ENCODE peak calls at places on chromosomes 4 and X, in eight cellular contexts. C is activated CD4-positive, alpha-beta T cell treated with anti-CD3 and anti-CD28 coated beads for 1 hour; U is activated gamma-delta T cell treated with Interleukin-2 at 50 U/mL for 16 hours; Z is fibroblast of the aortic adventitia; J is aorta; L is dorsolateral prefrontal cortex; Q is CD4-positive, alpha-beta memory T cell; A is cardiac muscle cell. T is an unnamed sample.

GRCh38 chrX:124208675-124209074 is 123.8 kb upstream of the TEX13D start:
- DNase-seq in C (no peak), U (no peak), Z (no peak), J (no peak), L (no peak), Q (no peak), A (no peak), T (no peak)

GRCh38 chrX:33808636-33809035 is 323.5 kb downstream of the FAM47A start:
- DNase-seq in C (no peak), U (no peak), Z (no peak), J (no peak), L (no peak), Q (no peak), A (no peak), T (no peak)

GRCh38 chr4:14916554-14917304 is 85.6 kb upstream of the CPEB2 start:
- DNase-seq in C (no peak), U (no peak), Z (peak), J (no peak), L (peak), Q (no peak), A (no peak), T (peak)

GRCh38 chrX:15404712-15405111 is 20.5 kb upstream of the VEGFD start:
- DNase-seq in C (no peak), U (no peak), Z (peak), J (no peak), L (no peak), Q (no peak), A (no peak), T (no peak)

GRCh38 chr4:8850074-8850829 is 21.4 kb downstream of the HMX1 start:
- DNase-seq in C (no peak), U (no peak), Z (no peak), J (no peak), L (no peak), Q (no peak), A (no peak), T (no peak)

GRCh38 chr4:117064297-117064696 is 21.1 kb downstream of the TRAM1L1 start:
- DNase-seq in C (no peak), U (no peak), Z (peak), J (no peak), L (no peak), Q (no peak), A (no peak), T (peak)

GRCh38 chrX:107861056-107861455 is 35.4 kb downstream of the MID2 start:
- DNase-seq in C (no peak), U (no peak), Z (no peak), J (no peak), L (no peak), Q (no peak), A (no peak), T (no peak)

GRCh38 chrX:41922125-41922521 is 1.2 kb downstream of the CASK start:
- DNase-seq in C (peak), U (peak), Z (peak), J (no peak), L (no peak), Q (no peak), A (peak), T (peak)

GRCh38 chr4:52957220-52957686 is 95.1 kb downstream of the RASL11B start:
- DNase-seq in C (no peak), U (no peak), Z (peak), J (no peak), L (no peak), Q (no peak), A (peak), T (peak)

GRCh38 chr4:127309360-127310095 is 323.2 kb upstream of the INTU start:
- DNase-seq in C (no peak), U (no peak), Z (peak), J (no peak), L (no peak), Q (no peak), A (no peak), T (peak)

GRCh38 chr4:151955721-151956340 is 195.0 kb upstream of the GATB start:
- DNase-seq in C (no peak), U (no peak), Z (peak), J (no peak), L (no peak), Q (no peak), A (no peak), T (peak)

GRCh38 chr4:19026281-19026680 is 1004.7 kb upstream of the LCORL start:
- DNase-seq in C (no peak), U (no peak), Z (peak), J (no peak), L (peak), Q (no peak), A (no peak), T (peak)

GRCh38 chr4:7820031-7820825 is 119.4 kb downstream of the AFAP1 start:
- DNase-seq in C (no peak), U (no peak), Z (peak), J (no peak), L (no peak), Q (no peak), A (no peak), T (no peak)

GRCh38 chr4:48780867-48781219 is 764 bp upstream of the FRYL start:
- DNase-seq in C (peak), U (peak), Z (peak), J (no peak), L (no peak), Q (peak), A (no peak), T (peak)

GRCh38 chrX:53323196-53323595 is 41.8 kb upstream of the IQSEC2 start:
- DNase-seq in C (no peak), U (no peak), Z (no peak), J (no peak), L (no peak), Q (no peak), A (no peak), T (no peak)

GRCh38 chrX:9416562-9417319 is 48.1 kb upstream of the TBL1X start:
- DNase-seq in C (no peak), U (no peak), Z (peak), J (peak), L (no peak), Q (no peak), A (no peak), T (no peak)

GRCh38 chrX:13196778-13197177 is 123.1 kb downstream of the ATXN3L start:
- DNase-seq in C (no peak), U (no peak), Z (no peak), J (no peak), L (no peak), Q (no peak), A (no peak), T (no peak)

GRCh38 chrX:10169180-10169579 is 12.4 kb downstream of the CLCN4 start:
- DNase-seq in C (no peak), U (no peak), Z (no peak), J (no peak), L (no peak), Q (no peak), A (no peak), T (no peak)

GRCh38 chrX:44344687-44345086 is 1.2 kb upstream of the EFHC2 start:
- DNase-seq in C (no peak), U (peak), Z (no peak), J (no peak), L (no peak), Q (peak), A (no peak), T (no peak)

GRCh38 chrX:153684447-153685178 is 3.1 kb upstream of the SLC6A8 start:
- DNase-seq in C (no peak), U (no peak), Z (no peak), J (peak), L (no peak), Q (no peak), A (no peak), T (no peak)

T was measured in astrocyte of the hippocampus.